ENCODE peak calls at places on chromosomes 12 and 14, in six cellular contexts. P, C, H, F, T and Z are unnamed samples.

GRCh38 chr12:47277071-47277408 is 197.3 kb upstream of the AMIGO2 start:
- DNase-seq in P (no peak), C (no peak), H (no peak), F (no peak), T (no peak), Z (no peak)

GRCh38 chr12:92722897-92723296 is 20.1 kb downstream of the PLEKHG7 start:
- DNase-seq in P (no peak), C (no peak), H (no peak), F (no peak), T (no peak), Z (no peak)

GRCh38 chr14:35402323-35403084 is 2.0 kb downstream of the NFKBIA start:
- DNase-seq in P (peak), C (no peak), H (no peak), F (no peak), T (no peak), Z (no peak)

GRCh38 chr14:65019944-65020566 is 33.4 kb downstream of the FNTB start:
- DNase-seq in P (peak), C (no peak), H (peak), F (peak), T (peak), Z (no peak)

GRCh38 chr14:52031781-52032180 is 37.1 kb downstream of the NID2 start:
- DNase-seq in P (no peak), C (no peak), H (no peak), F (no peak), T (no peak), Z (no peak)

GRCh38 chr14:23895480-23895879 is 58.1 kb upstream of the DHRS4 start:
- DNase-seq in P (no peak), C (no peak), H (no peak), F (no peak), T (no peak), Z (no peak)

GRCh38 chr12:64682572-64683277 is 72.4 kb downstream of the RASSF3 start:
- DNase-seq in P (no peak), C (no peak), H (peak), F (no peak), T (no peak), Z (no peak)

GRCh38 chr14:103209054-103209453 is 85.8 kb downstream of the TNFAIP2 start:
- DNase-seq in P (no peak), C (no peak), H (no peak), F (no peak), T (no peak), Z (no peak)

GRCh38 chr12:19095869-19096480 is 33.6 kb upstream of the PLEKHA5 start:
- DNase-seq in P (no peak), C (no peak), H (no peak), F (no peak), T (no peak), Z (no peak)

GRCh38 chr12:12018454-12018853 is 52.3 kb upstream of the BCL2L14 start:
- DNase-seq in P (no peak), C (no peak), H (no peak), F (no peak), T (no peak), Z (no peak)

GRCh38 chr12:70880744-70881143 is 39.8 kb downstream of the PTPRR start:
- DNase-seq in P (no peak), C (no peak), H (no peak), F (no peak), T (no peak), Z (no peak)

GRCh38 chr12:131057211-131057721 is 103.6 kb downstream of the ADGRD1 start:
- DNase-seq in P (no peak), C (no peak), H (no peak), F (peak), T (no peak), Z (no peak)

GRCh38 chr12:15918066-15918465 is 6.9 kb downstream of the DERA start:
- DNase-seq in P (no peak), C (no peak), H (peak), F (no peak), T (no peak), Z (no peak)

GRCh38 chr14:105166571-105167302 is 1.8 kb downstream of the JAG2 start:
- DNase-seq in P (no peak), C (no peak), H (no peak), F (no peak), T (no peak), Z (no peak)

GRCh38 chr14:22980672-22981089 is 1.7 kb downstream of the AJUBA start:
- DNase-seq in P (no peak), C (peak), H (no peak), F (peak), T (no peak), Z (no peak)

GRCh38 chr12:68259318-68259940 is 6.0 kb upstream of the IL22 start:
- DNase-seq in P (no peak), C (no peak), H (no peak), F (no peak), T (no peak), Z (no peak)

GRCh38 chr14:104917992-104918391 is 6.7 kb upstream of the PLD4 start:
- DNase-seq in P (no peak), C (no peak), H (no peak), F (no peak), T (no peak), Z (no peak)

GRCh38 chr12:23113781-23114180 is 488.8 kb downstream of the ETNK1 start:
- DNase-seq in P (no peak), C (no peak), H (no peak), F (no peak), T (no peak), Z (no peak)

GRCh38 chr12:6367969-6368892 is 7.1 kb downstream of the SCNN1A start:
- DNase-seq in P (no peak), C (no peak), H (no peak), F (no peak), T (no peak), Z (no peak)

GRCh38 chr12:104793280-104793679 is 164.8 kb downstream of the SLC41A2 start:
- DNase-seq in P (no peak), C (no peak), H (no peak), F (no peak), T (no peak), Z (no peak)

GRCh38 chr12:100926669-100927248 is 132.2 kb downstream of the ANO4 start:
- DNase-seq in P (no peak), C (no peak), H (peak), F (peak), T (no peak), Z (no peak)

GRCh38 chr12:66744956-66745383 is 66.1 kb upstream of the GRIP1 start:
- DNase-seq in P (no peak), C (no peak), H (no peak), F (no peak), T (no peak), Z (no peak)

GRCh38 chr14:50232276-50232642 is 881 bp upstream of the SOS2 start:
- DNase-seq in P (no peak), C (no peak), H (peak), F (no peak), T (no peak), Z (no peak)

DNA sequence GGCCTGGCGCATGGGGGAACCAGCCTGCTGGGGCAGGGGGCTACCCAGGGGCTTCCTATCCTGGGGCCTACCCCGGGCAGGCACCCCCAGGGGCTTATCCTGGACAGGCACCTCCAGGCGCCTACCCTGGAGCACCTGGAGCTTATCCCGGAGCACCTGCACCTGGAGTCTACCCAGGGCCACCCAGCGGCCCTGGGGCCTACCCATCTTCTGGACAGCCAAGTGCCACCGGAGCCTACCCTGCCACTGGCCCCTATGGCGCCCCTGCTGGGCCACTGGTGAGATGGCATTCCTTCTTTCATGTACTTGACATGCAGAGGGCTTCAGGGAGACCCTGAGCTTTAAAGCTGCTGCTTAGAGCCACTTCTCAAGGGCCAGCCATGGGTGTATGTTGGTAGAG is 9.0 kb downstream of the LGALS3 start:
- DNase-seq in P (no peak), C (no peak), H (no peak), F (no peak), T (no peak), Z (no peak)
- TF ChIP-seq CTCF in P (no peak), C (no peak), H (peak), F (peak), T (no peak), Z (no peak)

GRCh38 chr12:84502907-84503787 is 409.5 kb downstream of the SLC6A15 start:
- DNase-seq in P (peak), C (no peak), H (peak), F (peak), T (peak), Z (no peak)

GRCh38 chr12:84492381-84492883 is 420.2 kb downstream of the SLC6A15 start:
- DNase-seq in P (no peak), C (no peak), H (no peak), F (no peak), T (no peak), Z (no peak)

GRCh38 chr12:84502180-84502857 is 410.3 kb downstream of the SLC6A15 start:
- DNase-seq in P (no peak), C (no peak), H (no peak), F (no peak), T (no peak), Z (no peak)

DNA sequence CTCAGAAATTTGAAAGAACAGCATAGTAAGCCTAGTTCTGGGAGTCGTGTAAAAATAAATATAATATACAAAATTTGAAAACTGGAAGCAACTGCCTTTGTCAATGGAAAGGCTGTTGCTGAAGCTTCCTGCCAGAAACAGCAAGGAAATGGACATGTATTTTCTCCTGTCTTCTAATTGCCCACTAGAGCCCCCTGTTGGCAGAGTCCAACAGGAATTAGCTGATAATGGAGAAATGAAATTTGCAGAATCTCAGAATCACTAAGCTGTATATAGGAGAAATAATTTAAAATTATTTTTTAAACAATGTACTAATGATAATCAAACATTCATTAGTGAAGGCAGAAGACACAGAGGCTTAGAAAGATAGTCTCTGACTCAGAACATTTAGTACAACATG is 414.8 kb downstream of the SLC6A15 start:
- DNase-seq in P (peak), C (no peak), H (no peak), F (no peak), T (no peak), Z (no peak)
- TF ChIP-seq CTCF in P (no peak), C (no peak), H (peak), F (peak), T (peak), Z (peak)

GRCh38 chr12:69287556-69287955 is 48.2 kb downstream of the CPSF6 start:
- DNase-seq in P (no peak), C (no peak), H (no peak), F (no peak), T (no peak), Z (no peak)

GRCh38 chr12:69290545-69291277 is 51.3 kb downstream of the CPSF6 start:
- DNase-seq in P (peak), C (peak), H (peak), F (peak), T (peak), Z (peak)

DNA sequence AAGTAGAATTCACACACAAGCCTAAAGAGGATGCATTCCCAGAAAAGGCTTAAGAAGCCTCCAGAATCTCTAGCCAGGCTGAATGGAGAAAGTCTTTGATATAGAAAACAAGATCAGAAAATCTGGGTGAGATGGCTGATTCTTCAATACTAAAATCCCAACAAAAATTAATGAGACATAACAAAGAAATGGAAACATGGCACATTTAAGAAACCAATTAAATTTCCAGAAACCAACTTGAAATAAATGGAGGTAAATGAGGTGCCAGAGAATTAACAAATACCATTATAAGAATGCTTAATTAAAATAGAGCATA is 51.9 kb downstream of the CPSF6 start:
- DNase-seq in P (no peak), C (no peak), H (no peak), F (no peak), T (no peak), Z (no peak)
- TF ChIP-seq CTCF in P (no peak), C (peak), H (no peak), F (peak), T (no peak), Z (no peak)

DNA sequence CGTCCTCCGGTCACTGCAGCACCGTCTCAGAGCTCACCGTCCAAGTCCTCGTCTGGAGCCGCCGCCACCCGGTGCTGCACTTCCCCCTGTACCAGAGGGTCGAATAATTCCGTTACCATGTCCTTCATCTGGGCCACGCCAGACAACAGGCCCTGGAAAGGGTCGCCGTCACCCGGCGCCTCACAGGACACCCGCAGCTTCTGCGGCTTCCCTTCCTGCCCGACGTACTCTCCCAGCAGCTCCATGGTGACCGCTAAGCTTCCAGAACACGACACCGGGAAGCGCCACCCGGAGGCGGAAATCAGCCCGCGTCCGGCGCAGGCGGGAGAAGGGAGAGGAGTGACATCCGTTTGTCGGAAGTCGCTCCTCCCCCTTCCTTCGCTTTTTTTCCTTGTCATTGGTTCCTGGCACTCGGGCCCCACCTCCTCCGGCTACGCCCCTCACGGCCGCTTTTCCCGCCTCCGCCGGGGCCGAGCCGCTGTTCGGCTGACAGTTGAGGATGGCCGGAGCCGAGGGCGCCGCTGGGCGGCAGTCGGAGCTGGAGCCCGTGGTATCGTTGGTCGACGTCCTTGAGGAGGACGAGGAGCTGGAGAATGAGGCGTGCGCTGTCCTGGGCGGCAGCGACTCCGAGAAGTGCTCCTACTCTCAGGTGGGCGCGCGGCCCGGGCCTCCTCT is at the start of the genes GON7 and UBR7:
- DNase-seq in P (peak), C (peak), H (peak), F (peak), T (peak), Z (peak)
- TF ChIP-seq CTCF in P (peak), C (peak), H (peak), F (no peak), T (peak), Z (peak)

GRCh38 chr14:58824796-58825195 is 187.0 kb downstream of the DACT1 start:
- DNase-seq in P (no peak), C (no peak), H (no peak), F (no peak), T (no peak), Z (no peak)

GRCh38 chr14:58829594-58829993 is 191.8 kb downstream of the DACT1 start:
- DNase-seq in P (no peak), C (no peak), H (no peak), F (no peak), T (no peak), Z (no peak)

GRCh38 chr14:58828298-58828697 is 190.5 kb downstream of the DACT1 start:
- DNase-seq in P (no peak), C (no peak), H (no peak), F (no peak), T (no peak), Z (no peak)

GRCh38 chr14:58824106-58824505 is 186.3 kb downstream of the DACT1 start:
- DNase-seq in P (no peak), C (no peak), H (no peak), F (no peak), T (no peak), Z (no peak)

DNA sequence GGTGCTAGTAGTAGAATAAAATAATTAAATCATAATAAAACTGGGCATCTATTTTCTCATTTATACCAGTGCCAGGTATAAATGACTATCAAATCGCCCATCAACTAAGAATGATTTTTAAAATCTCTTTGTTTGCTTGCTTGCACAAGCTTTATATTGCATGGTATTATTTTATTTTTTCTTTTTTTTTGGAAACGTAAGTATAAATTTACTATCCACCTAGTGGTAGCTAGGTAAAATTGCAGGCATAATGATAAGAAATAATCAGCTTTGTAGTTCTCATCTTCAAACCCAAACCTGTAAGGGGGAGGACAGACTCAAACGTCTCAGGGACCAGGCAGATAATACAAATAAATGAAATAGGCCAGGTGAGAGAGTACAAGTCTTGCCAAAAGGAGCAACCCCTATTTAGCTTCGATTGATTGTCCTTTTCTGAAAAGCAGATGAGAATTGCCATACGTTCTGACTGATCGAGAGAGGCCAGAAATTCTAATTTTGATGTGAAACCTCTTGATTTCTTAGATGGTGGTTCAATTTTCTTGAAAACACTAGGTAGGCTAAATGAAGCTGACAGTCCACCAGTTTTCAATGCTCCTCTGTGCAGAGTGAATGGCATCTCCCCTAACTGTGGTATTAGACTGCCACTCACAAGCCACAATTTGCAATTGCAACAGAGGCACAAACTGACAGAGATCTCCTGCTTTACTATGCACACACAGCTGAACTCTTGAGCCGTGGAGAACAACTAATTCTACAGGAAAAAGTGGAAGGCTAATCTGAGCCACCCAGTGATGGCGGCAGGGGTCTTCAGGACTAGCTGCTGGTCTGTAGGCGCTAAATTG is 189.3 kb downstream of the DACT1 start:
- DNase-seq in P (no peak), C (no peak), H (no peak), F (no peak), T (no peak), Z (no peak)
- TF ChIP-seq CTCF in P (no peak), C (peak), H (no peak), F (peak), T (peak), Z (peak)

DNA sequence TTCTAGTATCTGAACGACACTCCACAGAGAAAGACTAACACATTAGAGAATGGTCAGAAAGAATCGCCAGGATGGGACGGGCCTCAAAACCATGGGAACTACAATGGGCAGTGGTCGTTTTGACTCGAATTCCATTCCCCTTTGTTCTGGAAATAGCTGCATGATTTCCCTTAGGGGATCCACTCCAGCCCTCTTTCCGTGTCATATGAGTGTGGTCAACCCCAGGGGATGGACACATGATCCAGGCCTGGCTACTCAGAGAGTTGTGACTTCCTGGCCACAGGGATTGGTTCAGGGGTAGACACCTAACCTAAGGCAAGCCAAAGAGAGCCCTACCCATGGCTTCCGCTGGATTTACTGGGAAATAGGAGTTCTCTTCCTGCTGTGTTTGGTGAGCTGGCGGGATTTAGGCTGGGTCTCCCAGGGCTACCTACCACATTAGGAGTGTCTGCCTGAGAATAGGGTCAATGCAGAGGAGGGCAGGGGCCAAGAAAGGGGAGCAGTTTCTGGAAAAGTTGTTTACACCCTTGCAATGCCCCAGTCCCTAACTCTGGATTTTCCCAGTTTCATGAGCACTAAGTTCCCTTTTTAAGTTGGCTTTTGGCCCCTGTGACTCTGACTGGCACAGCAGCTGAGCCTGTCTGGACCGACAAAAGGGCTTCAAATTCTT is 28.2 kb upstream of the GPATCH2L start:
- DNase-seq in P (no peak), C (peak), H (no peak), F (no peak), T (no peak), Z (no peak)
- TF ChIP-seq CTCF in P (no peak), C (no peak), H (no peak), F (no peak), T (no peak), Z (no peak)

GRCh38 chr14:95198320-95198719 is 41.0 kb upstream of the DICER1 start:
- DNase-seq in P (no peak), C (no peak), H (no peak), F (no peak), T (no peak), Z (no peak)
- TF ChIP-seq CTCF in P (no peak), C (no peak), H (no peak), F (no peak), T (no peak), Z (no peak)